ENCODE peak calls at places on chromosomes 7 and 10, in five cellular contexts. D is iris pigment epithelial cell; Y is HFFc6; Q is activated CD8-positive, alpha-beta memory T cell treated with anti-CD3 and anti-CD28 coated beads for 48 hours; W is stimulated activated CD4-positive, alpha-beta T cell treated with anti-CD3 and anti-CD28 coated beads, TNF-alpha, amount 100 ng/mL, for 48 hours. T is an unnamed sample.

GRCh38 chr7:2393751-2394150 is 9.7 kb upstream of the CHST12 start:
- DNase-seq in D (no peak), Y (no peak), Q (no peak), W (no peak), T (no peak)

GRCh38 chr10:125003146-125003900 is 61.4 kb downstream of the ZRANB1 start:
- DNase-seq in D (no peak), Y (no peak), Q (no peak), W (no peak), T (no peak)

GRCh38 chr10:46538155-46538554 is 18.3 kb downstream of the GPRIN2 start:
- DNase-seq in D (no peak), Y (no peak), Q (no peak), W (no peak), T (no peak)

GRCh38 chr10:3213758-3214545 is 41.4 kb upstream of the PITRM1 start:
- DNase-seq in D (no peak), Y (no peak), Q (no peak), W (no peak), T (no peak)

GRCh38 chr10:115173915-115174443 is 80.8 kb downstream of the ATRNL1 start:
- DNase-seq in D (no peak), Y (no peak), Q (no peak), W (no peak), T (no peak)

GRCh38 chr10:69498711-69499471 is 47.6 kb downstream of the TSPAN15 start:
- DNase-seq in D (no peak), Y (peak; percentile 16), Q (no peak), W (no peak), T (no peak)

GRCh38 chr7:131961281-131961680 is 404.9 kb upstream of the PODXL start:
- DNase-seq in D (no peak), Y (no peak), Q (no peak), W (no peak), T (peak; percentile 28)

GRCh38 chr10:63976538-63976937 is 455.3 kb downstream of the REEP3 start:
- DNase-seq in D (peak; percentile 33), Y (no peak), Q (no peak), W (peak; percentile 4), T (no peak)

GRCh38 chr7:77479536-77480088 is 57.5 kb upstream of the PTPN12 start:
- DNase-seq in D (peak; percentile 11), Y (no peak), Q (no peak), W (no peak), T (no peak)

GRCh38 chr10:127949831-127950230 is 42.9 kb downstream of the PTPRE start:
- DNase-seq in D (no peak), Y (no peak), Q (no peak), W (no peak), T (no peak)

GRCh38 chr7:118872568-118872967 is 648.1 kb downstream of the ANKRD7 start:
- DNase-seq in D (peak; percentile 0), Y (no peak), Q (no peak), W (no peak), T (peak; percentile 16)

GRCh38 chr10:77082601-77083252 is 554.9 kb downstream of the KCNMA1 start:
- DNase-seq in D (no peak), Y (no peak), Q (no peak), W (no peak), T (no peak)

GRCh38 chr10:48251152-48251524 is 23.4 kb downstream of the FRMPD2 start:
- DNase-seq in D (peak; percentile 6), Y (no peak), Q (no peak), W (no peak), T (no peak)

GRCh38 chr10:75395955-75396860 is 5.4 kb downstream of the ZNF503 start:
- DNase-seq in D (peak; percentile 15), Y (no peak), Q (no peak), W (no peak), T (peak; percentile 43)

GRCh38 chr7:47350425-47350824 is 231.5 kb downstream of the TNS3 start:
- DNase-seq in D (no peak), Y (no peak), Q (no peak), W (no peak), T (no peak)

GRCh38 chr7:17368856-17369520 is 70.5 kb downstream of the AHR start:
- DNase-seq in D (peak; percentile 48), Y (no peak), Q (no peak), W (no peak), T (no peak)

GRCh38 chr10:49282879-49283321 is 16.1 kb upstream of the C10orf71 start:
- DNase-seq in D (no peak), Y (no peak), Q (no peak), W (no peak), T (no peak)

GRCh38 chr7:8109196-8110022 is 140.8 kb downstream of the GLCCI1 start:
- DNase-seq in D (peak; percentile 34), Y (peak; percentile 35), Q (no peak), W (no peak), T (peak; percentile 66)

GRCh38 chr7:35482231-35482630 is 212.7 kb downstream of the HERPUD2 start:
- DNase-seq in D (no peak), Y (no peak), Q (no peak), W (no peak), T (no peak)

GRCh38 chr10:75662715-75663114 is 231.3 kb downstream of the LRMDA start:
- DNase-seq in D (no peak), Y (peak; percentile 3), Q (no peak), W (no peak), T (peak; percentile 30)

GRCh38 chr7:155555116-155555695 is 8.8 kb upstream of the CNPY1 start:
- DNase-seq in D (no peak), Y (no peak), Q (no peak), W (no peak), T (no peak)